ENCODE peak calls at places on chromosomes 2 and 18, in four cellular contexts. C is K562, V is HepG2, E is H1. K is an unnamed sample.

GRCh38 chr2:216634317-216635148 is 1.3 kb downstream of the IGFBP2 start:
- DNase-seq in C (no peak), V (no peak), E (no peak), K (peak; percentile 29)

GRCh38 chr18:78884502-78884901 is 95.1 kb upstream of the SALL3 start:
- DNase-seq in V (no peak), C (no peak), E (no peak), K (no peak)

GRCh38 chr2:173834124-173834523 is 131.0 kb downstream of the SP3 start:
- DNase-seq in C (no peak), E (no peak), V (no peak), K (no peak)

GRCh38 chr2:201132518-201132917 is 16.6 kb downstream of the CFLAR start:
- DNase-seq in C (no peak), V (no peak), E (no peak), K (peak; percentile 67)

GRCh38 chr2:95670167-95670566 is 78.4 kb downstream of the TRIM43 start:
- DNase-seq in V (no peak), E (no peak), C (no peak), K (no peak)

GRCh38 chr2:37916512-37917082 is 8.5 kb upstream of the RMDN2 start:
- DNase-seq in V (no peak), C (no peak), E (no peak), K (peak; percentile 6)

GRCh38 chr2:109611467-109612095 is 2.2 kb downstream of the SEPTIN10 start:
- DNase-seq in V (peak; percentile 35), C (no peak), E (no peak), K (peak; percentile 50)

GRCh38 chr18:63741769-63742168 is 33.4 kb upstream of the SERPINB7 start:
- DNase-seq in V (no peak), E (no peak), C (no peak), K (no peak)

GRCh38 chr18:44624052-44624451 is 56.6 kb upstream of the SETBP1 start:
- DNase-seq in V (no peak), E (no peak), C (no peak), K (no peak)

GRCh38 chr18:79589601-79590091 is 90.0 kb upstream of the CTDP1 start:
- DNase-seq in V (no peak), C (no peak), E (no peak), K (no peak)

GRCh38 chr2:231991664-231992063 is 30.2 kb downstream of the DIS3L2 start:
- DNase-seq in E (no peak), V (no peak), C (no peak), K (peak; percentile 21)

GRCh38 chr2:182330451-182331325 is 96.1 kb downstream of the PDE1A start:
- DNase-seq in E (no peak), V (no peak), C (no peak), K (no peak)

GRCh38 chr18:13791181-13791580 is 32.8 kb upstream of the MC5R start:
- DNase-seq in E (no peak), V (no peak), C (no peak), K (no peak)

GRCh38 chr2:9558948-9559381 is 3.3 kb upstream of the ADAM17 start:
- DNase-seq in C (no peak), V (no peak), E (no peak), K (no peak)

GRCh38 chr2:31987454-31987853 is 23.4 kb downstream of the MEMO1 start:
- DNase-seq in E (no peak), C (no peak), V (no peak), K (peak; percentile 51)

GRCh38 chr2:127597046-127597983 is 48.6 kb upstream of the GPR17 start:
- DNase-seq in V (no peak), C (no peak), E (no peak), K (no peak)

GRCh38 chr2:223528036-223528435 is 74.1 kb downstream of the SCG2 start:
- DNase-seq in V (no peak), C (no peak), E (no peak), K (no peak)

GRCh38 chr2:202249864-202250263 is 11.5 kb upstream of the SUMO1 start:
- DNase-seq in C (no peak), V (no peak), E (peak; percentile 79), K (no peak)

GRCh38 chr2:82182270-82182669 is 1877.7 kb upstream of the LRRTM1 start:
- DNase-seq in C (no peak), V (no peak), E (no peak), K (no peak)

GRCh38 chr2:231545105-231545902 is 15.1 kb upstream of the NMUR1 start:
- DNase-seq in E (no peak), V (no peak), C (peak; percentile 45), K (peak; percentile 35)

GRCh38 chr18:70044626-70045025 is 97.0 kb upstream of the CD226 start:
- DNase-seq in V (no peak), C (no peak), E (no peak), K (peak; percentile 94)

GRCh38 chr2:219386532-219387280 is 1.0 kb downstream of the DNPEP start:
- DNase-seq in C (no peak), V (no peak), E (no peak), K (no peak)

GRCh38 chr2:210475726-210476125 is 833 bp downstream of the LANCL1 start:
- DNase-seq in C (no peak), V (no peak), E (no peak), K (peak; percentile 3)

GRCh38 chr2:172817411-172817810 is 81.8 kb downstream of the RAPGEF4 start:
- DNase-seq in V (no peak), C (no peak), E (no peak), K (no peak)
- TF ChIP-seq JUN in V (no peak), C (no peak), E (no peak), K (no peak)

GRCh38 chr2:195561205-195562032 is 95.6 kb upstream of the SLC39A10 start:
- DNase-seq in V (no peak), C (no peak), E (no peak), K (no peak)

GRCh38 chr2:195560209-195560907 is 96.7 kb upstream of the SLC39A10 start:
- DNase-seq in V (no peak), C (no peak), E (no peak), K (no peak)

GRCh38 chr2:195559431-195559914 is 97.6 kb upstream of the SLC39A10 start:
- DNase-seq in C (no peak), V (no peak), E (peak; percentile 13), K (no peak)

GRCh38 chr2:195555971-195556370 is 101.1 kb upstream of the SLC39A10 start:
- DNase-seq in E (no peak), V (peak; percentile 11), C (no peak), K (no peak)
- H3K9ac ChIP-seq in E (no peak overlapping the region), V (no peak overlapping the region), C (no peak overlapping the region), K (no peak overlapping the region)

GRCh38 chr2:235611337-235611736 is 117.5 kb downstream of the AGAP1 start:
- DNase-seq in C (no peak), V (no peak), E (no peak), K (no peak)

GRCh38 chr2:235613671-235614070 is 119.8 kb downstream of the AGAP1 start:
- DNase-seq in C (no peak), E (no peak), V (no peak), K (no peak)

GRCh38 chr2:235612551-235612950 is 118.7 kb downstream of the AGAP1 start:
- DNase-seq in V (no peak), E (no peak), C (no peak), K (no peak)

GRCh38 chr2:235610696-235611257 is 116.9 kb downstream of the AGAP1 start:
- DNase-seq in V (no peak), C (no peak), E (no peak), K (no peak)

DNA sequence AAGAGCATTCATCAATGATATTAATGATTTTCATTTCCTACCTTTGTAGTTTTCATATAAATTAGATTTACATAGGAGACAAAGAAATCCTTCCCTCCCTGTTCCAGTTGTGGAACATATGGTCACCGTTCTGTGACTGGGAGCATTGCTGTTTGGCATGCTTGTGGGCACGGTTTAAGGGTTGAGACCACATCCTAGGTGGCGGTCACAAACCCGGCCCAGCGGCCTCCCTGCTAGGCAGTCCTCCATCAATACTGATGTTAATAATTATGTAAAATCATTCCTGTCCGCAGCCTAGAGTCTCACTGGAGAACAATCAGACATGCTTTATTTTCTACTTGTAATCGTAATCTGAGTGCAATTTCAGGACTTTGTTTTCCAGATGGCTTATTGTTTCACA is 117.9 kb downstream of the AGAP1 start:
- DNase-seq in E (no peak), C (no peak), V (no peak), K (no peak)
- TF ChIP-seq JUN in E (no peak), C (no peak), V (no peak), K (no peak)

DNA sequence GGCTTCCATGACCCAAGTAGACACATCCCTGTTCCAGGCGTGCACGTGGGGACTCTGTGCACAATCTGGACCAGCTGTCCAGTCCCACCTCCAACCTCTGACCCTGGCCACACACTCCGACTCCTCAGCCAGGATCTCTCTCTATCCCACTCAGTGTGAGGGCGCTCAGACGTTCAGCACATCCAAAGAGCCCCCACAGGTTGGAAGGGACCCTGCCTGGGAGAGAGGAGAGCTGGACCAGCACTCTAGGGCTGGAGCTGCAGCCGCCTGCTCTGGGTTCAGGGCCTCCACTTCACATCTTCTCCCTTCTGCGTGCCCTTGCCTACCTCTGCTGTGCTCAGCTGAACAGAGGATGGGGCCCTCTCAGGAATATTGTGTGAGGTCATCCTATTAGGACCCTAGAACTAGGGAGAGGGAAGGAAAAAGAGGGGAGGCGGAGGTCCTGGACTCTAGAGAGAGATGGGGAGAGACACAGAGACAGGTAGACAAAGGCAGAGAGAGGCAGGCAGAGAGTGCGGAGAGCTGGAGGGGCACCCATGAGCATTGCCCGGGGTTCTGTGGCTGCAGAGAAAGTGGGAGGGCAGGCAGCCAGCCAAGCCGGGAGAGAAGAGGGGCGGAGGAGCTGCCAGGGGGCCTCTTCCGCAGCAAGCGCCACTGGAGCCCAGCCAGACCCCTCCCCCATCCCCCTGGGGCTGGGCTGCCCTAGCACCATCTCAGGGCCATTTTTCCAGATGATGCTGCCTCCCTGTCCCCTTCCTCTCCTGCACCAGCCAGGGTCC is 8.2 kb upstream of the TNS1 start:
- DNase-seq in E (no peak), C (no peak), V (no peak), K (no peak)
- H3K9ac ChIP-seq in E (no peak overlapping the region), C (no peak overlapping the region), V (no peak overlapping the region), K (no peak overlapping the region)